ENCODE peak calls at places on chromosomes 11 and 22, in seven cellular contexts. I, E, V, P, L, A and U are unnamed samples.

GRCh38 chr11:72736452-72737069 is 15.6 kb downstream of the ARAP1 start:
- DNase-seq in E (no peak), I (peak), V (peak), P (no peak), L (peak), A (no peak), U (no peak)

GRCh38 chr11:76269247-76269646 is 62.9 kb upstream of the WNT11 start:
- DNase-seq in V (no peak), A (no peak), P (no peak), I (no peak), E (peak), L (no peak), U (no peak)

GRCh38 chr11:44112083-44112865 is 16.8 kb downstream of the EXT2 start:
- DNase-seq in V (no peak), E (peak), L (peak), A (no peak), I (no peak), P (no peak), U (no peak)

GRCh38 chr22:23398701-23399366 is 181.3 kb downstream of the IGLL1 start:
- DNase-seq in A (no peak), V (no peak), P (no peak), L (no peak), E (no peak), I (no peak), U (no peak)

GRCh38 chr11:43697679-43698078 is 17.1 kb downstream of the HSD17B12 start:
- DNase-seq in E (no peak), V (no peak), A (no peak), I (no peak), P (no peak), L (no peak), U (no peak)

GRCh38 chr22:20836987-20837823 is 21.4 kb downstream of the PI4KA start:
- DNase-seq in A (no peak), I (no peak), P (no peak), L (no peak), E (no peak), V (no peak), U (no peak)

GRCh38 chr11:19555266-19555665 is 157.4 kb upstream of the NAV2 start:
- DNase-seq in I (no peak), V (no peak), L (no peak), A (no peak), E (no peak), P (no peak), U (no peak)

GRCh38 chr22:27406389-27406861 is 395.1 kb downstream of the MN1 start:
- DNase-seq in A (no peak), E (no peak), P (no peak), V (no peak), L (no peak), I (no peak), U (no peak)

GRCh38 chr11:111586305-111586915 is 15.8 kb upstream of the SIK2 start:
- DNase-seq in I (peak), E (no peak), P (no peak), L (peak), V (no peak), A (peak), U (no peak)

GRCh38 chr22:37517826-37518450 is 1.3 kb downstream of the CARD10 start:
- DNase-seq in E (no peak), A (no peak), L (no peak), P (no peak), V (no peak), I (no peak), U (no peak)

GRCh38 chr11:126682590-126682989 is 318.0 kb downstream of the KIRREL3 start:
- DNase-seq in L (no peak), A (no peak), E (no peak), I (no peak), V (no peak), P (no peak), U (no peak)

GRCh38 chr11:68038718-68039525 is at the start of gene TCIRG1:
- DNase-seq in P (peak), I (peak), L (peak), E (peak), A (peak), V (peak), U (peak)

GRCh38 chr11:117295438-117296137 is 4.4 kb downstream of the BACE1-AS start:
- DNase-seq in L (no peak), I (no peak), P (no peak), E (no peak), A (no peak), V (no peak), U (no peak)

GRCh38 chr11:94504689-94505293 is 7.5 kb upstream of the C11orf97 start:
- DNase-seq in I (no peak), A (peak), L (peak), V (no peak), P (no peak), E (no peak), U (no peak)

GRCh38 chr11:96014234-96014633 is 90.3 kb upstream of the MTMR2 start:
- DNase-seq in P (no peak), A (no peak), L (peak), V (peak), I (peak), E (no peak), U (no peak)

GRCh38 chr11:3171931-3172560 is 6.9 kb upstream of the OSBPL5 start:
- DNase-seq in A (no peak), P (no peak), E (no peak), I (no peak), L (no peak), V (no peak), U (no peak)

GRCh38 chr11:76041208-76041607 is 165.1 kb downstream of the WNT11 start:
- DNase-seq in E (no peak), A (no peak), V (no peak), P (no peak), L (no peak), I (no peak), U (no peak)

GRCh38 chr22:48091060-48091650 is 1328.7 kb downstream of the TBC1D22A start:
- DNase-seq in V (no peak), I (no peak), E (no peak), P (no peak), L (no peak), A (no peak), U (no peak)

GRCh38 chr22:36762687-36763260 is 13.1 kb downstream of the IFT27 start:
- DNase-seq in E (peak), I (no peak), V (no peak), P (no peak), A (no peak), L (no peak), U (no peak)

GRCh38 chr11:70389191-70389590 is 9.1 kb upstream of the CTTN start:
- DNase-seq in I (no peak), A (no peak), V (no peak), P (no peak), E (no peak), L (no peak), U (no peak)

GRCh38 chr11:120568572-120569307 is 57.2 kb downstream of the GRIK4 start:
- DNase-seq in E (no peak), L (no peak), A (no peak), I (no peak), V (no peak), P (no peak), U (no peak)

GRCh38 chr11:128745296-128746183 is 51.7 kb downstream of the FLI1 start:
- DNase-seq in V (no peak), P (no peak), L (no peak), I (no peak), E (no peak), A (no peak), U (no peak)

GRCh38 chr11:28760676-28761390 is 652.6 kb downstream of the METTL15 start:
- DNase-seq in P (no peak), E (no peak), I (no peak), L (no peak), A (no peak), V (no peak), U (no peak)

GRCh38 chr22:40196628-40197027 is 18.9 kb downstream of the TNRC6B start:
- DNase-seq in P (no peak), A (no peak), L (peak), V (no peak), E (no peak), I (no peak), U (no peak)